ENCODE peak calls at places on chromosomes 1 and 21, in six cellular contexts. One of them, this sample, is unnamed.

GRCh38 chr1:50973875-50974617 is 4.0 kb downstream of the CDKN2C start:
- DNase-seq in esophagus squamous epithelium: no peak
- DNase-seq in stomach: no peak
- DNase-seq in psoas muscle: no peak
- DNase-seq in tibial nerve: no peak
- DNase-seq in heart right ventricle: no peak
- DNase-seq in this sample: no peak

GRCh38 chr1:11568687-11569086 is 85.5 kb downstream of the FBXO2 start:
- DNase-seq in stomach: no peak
- DNase-seq in tibial nerve: no peak
- DNase-seq in esophagus squamous epithelium: no peak
- DNase-seq in psoas muscle: no peak
- DNase-seq in heart right ventricle: no peak
- DNase-seq in this sample: no peak

GRCh38 chr1:32894019-32894600 is 7.1 kb downstream of the TMEM54 start:
- DNase-seq in esophagus squamous epithelium: no peak
- DNase-seq in tibial nerve: no peak
- DNase-seq in stomach: no peak
- DNase-seq in heart right ventricle: no peak
- DNase-seq in psoas muscle: no peak
- DNase-seq in this sample: no peak

GRCh38 chr1:24301395-24302175 is 17.6 kb upstream of the GRHL3 start:
- DNase-seq in tibial nerve: no peak
- DNase-seq in esophagus squamous epithelium: no peak
- DNase-seq in heart right ventricle: no peak
- DNase-seq in psoas muscle: no peak
- DNase-seq in stomach: no peak
- DNase-seq in this sample: no peak

GRCh38 chr21:45405819-45406762 is 1.1 kb downstream of the COL18A1 start:
- DNase-seq in tibial nerve: no peak
- DNase-seq in psoas muscle: peak
- DNase-seq in heart right ventricle: no peak
- DNase-seq in stomach: no peak
- DNase-seq in esophagus squamous epithelium: no peak
- DNase-seq in this sample: no peak

GRCh38 chr1:208167229-208167869 is 76.8 kb downstream of the PLXNA2 start:
- DNase-seq in psoas muscle: no peak
- DNase-seq in esophagus squamous epithelium: no peak
- DNase-seq in stomach: no peak
- DNase-seq in heart right ventricle: no peak
- DNase-seq in tibial nerve: no peak
- DNase-seq in this sample: no peak

GRCh38 chr1:32454726-32455125 is 10.1 kb upstream of the ZBTB8B start:
- DNase-seq in heart right ventricle: peak
- DNase-seq in esophagus squamous epithelium: no peak
- DNase-seq in stomach: no peak
- DNase-seq in psoas muscle: no peak
- DNase-seq in tibial nerve: no peak
- DNase-seq in this sample: no peak

GRCh38 chr1:109248797-109249629 is at the start of gene CELSR2:
- DNase-seq in esophagus squamous epithelium: no peak
- DNase-seq in tibial nerve: no peak
- DNase-seq in psoas muscle: peak
- DNase-seq in heart right ventricle: no peak
- DNase-seq in stomach: peak
- DNase-seq in this sample: no peak

GRCh38 chr1:233060595-233060994 is 110.2 kb downstream of the NTPCR start:
- DNase-seq in stomach: no peak
- DNase-seq in esophagus squamous epithelium: no peak
- DNase-seq in tibial nerve: no peak
- DNase-seq in heart right ventricle: no peak
- DNase-seq in psoas muscle: no peak
- DNase-seq in this sample: no peak

GRCh38 chr1:246907472-246907871 is 24.3 kb downstream of the AHCTF1 start:
- DNase-seq in psoas muscle: no peak
- DNase-seq in esophagus squamous epithelium: no peak
- DNase-seq in heart right ventricle: peak
- DNase-seq in stomach: no peak
- DNase-seq in tibial nerve: peak
- DNase-seq in this sample: no peak

GRCh38 chr1:184390889-184391288 is 4.1 kb downstream of the C1orf21 start:
- DNase-seq in stomach: no peak
- DNase-seq in tibial nerve: no peak
- DNase-seq in heart right ventricle: no peak
- DNase-seq in psoas muscle: no peak
- DNase-seq in esophagus squamous epithelium: no peak
- DNase-seq in this sample: no peak

GRCh38 chr1:95384570-95384969 is 150.6 kb downstream of the RWDD3 start:
- DNase-seq in esophagus squamous epithelium: no peak
- DNase-seq in psoas muscle: no peak
- DNase-seq in heart right ventricle: peak
- DNase-seq in tibial nerve: no peak
- DNase-seq in stomach: no peak
- DNase-seq in this sample: no peak

GRCh38 chr1:243848165-243849088 is 1.6 kb downstream of the AKT3 start:
- DNase-seq in heart right ventricle: no peak
- DNase-seq in stomach: no peak
- DNase-seq in tibial nerve: no peak
- DNase-seq in esophagus squamous epithelium: no peak
- DNase-seq in psoas muscle: no peak
- DNase-seq in this sample: no peak

GRCh38 chr1:27517907-27518718 is 28.1 kb upstream of the WASF2 start:
- DNase-seq in esophagus squamous epithelium: no peak
- DNase-seq in tibial nerve: no peak
- DNase-seq in heart right ventricle: no peak
- DNase-seq in psoas muscle: no peak
- DNase-seq in stomach: peak
- DNase-seq in this sample: no peak

GRCh38 chr21:40706161-40706560 is 140.8 kb downstream of the DSCAM start:
- DNase-seq in stomach: no peak
- DNase-seq in heart right ventricle: no peak
- DNase-seq in psoas muscle: no peak
- DNase-seq in esophagus squamous epithelium: no peak
- DNase-seq in tibial nerve: no peak
- DNase-seq in this sample: no peak

GRCh38 chr1:119771016-119771415 is 2.3 kb upstream of the HMGCS2 start:
- DNase-seq in heart right ventricle: no peak
- DNase-seq in tibial nerve: no peak
- DNase-seq in psoas muscle: no peak
- DNase-seq in esophagus squamous epithelium: no peak
- DNase-seq in stomach: no peak
- DNase-seq in this sample: no peak

GRCh38 chr1:217911908-217912307 is 280.8 kb downstream of the SPATA17 start:
- DNase-seq in stomach: no peak
- DNase-seq in esophagus squamous epithelium: no peak
- DNase-seq in tibial nerve: no peak
- DNase-seq in psoas muscle: no peak
- DNase-seq in heart right ventricle: no peak
- DNase-seq in this sample: no peak

GRCh38 chr1:76764638-76765572 is 102.4 kb upstream of the ST6GALNAC5 start:
- DNase-seq in tibial nerve: no peak
- DNase-seq in stomach: no peak
- DNase-seq in heart right ventricle: peak
- DNase-seq in esophagus squamous epithelium: no peak
- DNase-seq in psoas muscle: peak
- DNase-seq in this sample: no peak

GRCh38 chr1:22625262-22625925 is 11.0 kb upstream of the C1QA start:
- DNase-seq in tibial nerve: no peak
- DNase-seq in psoas muscle: no peak
- DNase-seq in heart right ventricle: no peak
- DNase-seq in esophagus squamous epithelium: no peak
- DNase-seq in stomach: no peak
- DNase-seq in this sample: no peak

GRCh38 chr21:27423906-27424595 is 457.2 kb upstream of the ADAMTS5 start:
- DNase-seq in stomach: no peak
- DNase-seq in esophagus squamous epithelium: no peak
- DNase-seq in tibial nerve: no peak
- DNase-seq in psoas muscle: no peak
- DNase-seq in heart right ventricle: no peak
- DNase-seq in this sample: no peak

GRCh38 chr1:1040004-1040991 is 20.4 kb downstream of the AGRN start:
- DNase-seq in esophagus squamous epithelium: no peak
- DNase-seq in tibial nerve: peak
- DNase-seq in heart right ventricle: peak
- DNase-seq in stomach: peak
- DNase-seq in psoas muscle: peak
- DNase-seq in this sample: peak

GRCh38 chr1:118143828-118144227 is 41.2 kb downstream of the SPAG17 start:
- DNase-seq in tibial nerve: no peak
- DNase-seq in heart right ventricle: no peak
- DNase-seq in stomach: no peak
- DNase-seq in esophagus squamous epithelium: no peak
- DNase-seq in psoas muscle: no peak
- DNase-seq in this sample: no peak

GRCh38 chr1:44436401-44437394 is 31.6 kb downstream of the RNF220 start:
- DNase-seq in tibial nerve: no peak
- DNase-seq in psoas muscle: no peak
- DNase-seq in heart right ventricle: no peak
- DNase-seq in esophagus squamous epithelium: no peak
- DNase-seq in stomach: no peak
- DNase-seq in this sample: no peak

DNA sequence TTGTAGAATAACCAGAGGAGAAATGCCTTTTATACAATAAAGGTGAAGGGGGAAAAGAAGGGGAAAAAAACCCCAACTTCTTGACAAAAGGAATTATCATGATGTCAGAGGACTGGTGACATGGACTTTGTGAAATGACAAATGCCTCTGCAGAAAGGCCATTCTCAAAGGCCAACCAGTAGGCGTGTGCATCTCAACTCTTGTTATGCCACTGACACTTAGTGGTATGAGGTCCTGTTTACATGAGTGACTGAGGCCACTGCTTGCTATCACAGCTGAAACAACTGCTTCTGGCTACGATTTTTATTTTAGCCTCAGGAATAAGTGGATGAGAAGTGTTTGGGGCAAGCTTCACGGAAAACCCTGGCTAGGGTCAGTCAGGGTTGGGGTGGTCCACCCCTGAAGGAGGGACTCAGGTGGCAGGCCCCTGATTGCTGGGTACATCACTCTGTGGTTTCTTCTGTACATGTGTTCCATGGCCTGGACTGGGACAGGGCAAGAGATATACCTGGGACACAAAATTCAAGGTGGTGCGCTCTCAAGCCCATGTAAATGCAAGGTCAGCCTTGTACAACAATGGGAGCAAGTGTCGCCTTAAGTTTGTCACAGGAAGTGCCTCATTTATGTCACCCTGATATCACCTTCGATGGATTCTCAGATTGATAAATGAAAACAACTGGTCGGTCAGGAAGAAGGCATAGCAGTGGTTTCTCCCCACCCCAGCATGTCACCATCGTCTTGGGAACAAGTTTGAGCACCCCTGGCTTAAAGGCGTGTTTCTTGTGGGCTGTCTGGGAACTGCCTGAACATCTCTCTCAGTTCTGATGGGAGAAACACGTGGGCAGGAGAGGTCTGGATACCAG is 12.3 kb downstream of the RUNX1 start:
- DNase-seq in stomach: no peak
- DNase-seq in heart right ventricle: no peak
- DNase-seq in psoas muscle: no peak
- DNase-seq in esophagus squamous epithelium: no peak
- DNase-seq in tibial nerve: no peak
- DNase-seq in this sample: peak
- H3K27ac ChIP-seq in stomach: peak
- H3K27ac ChIP-seq in heart right ventricle: no peak
- H3K27ac ChIP-seq in psoas muscle: no peak
- H3K27ac ChIP-seq in esophagus squamous epithelium: peak
- H3K27ac ChIP-seq in tibial nerve: no peak
- H3K27ac ChIP-seq in this sample: no peak

DNA sequence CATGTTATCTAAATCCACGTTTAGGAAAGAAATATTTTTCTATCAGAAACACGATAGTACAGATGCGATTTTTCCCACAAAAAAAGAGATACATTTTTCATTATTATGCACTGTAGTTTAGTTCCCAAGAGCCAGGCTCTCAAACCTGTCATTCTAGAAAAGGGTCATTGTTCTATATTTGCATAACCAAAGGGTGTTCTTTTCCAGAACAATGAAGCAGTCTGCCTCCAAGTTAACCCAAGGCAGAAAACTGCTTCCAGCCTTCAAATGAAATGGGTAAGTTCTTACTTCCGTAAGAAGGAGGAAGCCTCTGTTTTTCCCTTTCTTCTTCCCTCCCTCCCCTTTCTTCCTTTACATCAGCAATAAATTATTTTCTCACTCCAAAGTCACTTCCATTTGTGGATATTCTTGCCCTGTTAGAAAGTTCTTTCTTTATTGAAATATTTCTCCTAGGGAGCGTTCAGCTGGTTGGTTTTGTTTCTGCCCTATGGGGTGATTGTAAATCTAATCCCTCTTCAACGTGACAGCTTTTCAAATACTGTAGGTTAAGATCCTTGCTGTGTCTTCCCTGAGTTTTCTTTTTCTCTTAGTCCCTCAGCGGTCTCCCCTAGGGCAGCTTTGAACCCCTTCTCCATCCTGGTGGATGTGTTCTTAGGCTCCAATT is 77.3 kb upstream of the PTGFRN start:
- DNase-seq in heart right ventricle: no peak
- DNase-seq in psoas muscle: no peak
- DNase-seq in esophagus squamous epithelium: no peak
- DNase-seq in stomach: no peak
- DNase-seq in tibial nerve: no peak
- DNase-seq in this sample: no peak
- H3K4me3 ChIP-seq in heart right ventricle: no peak
- H3K4me3 ChIP-seq in psoas muscle: no peak
- H3K4me3 ChIP-seq in esophagus squamous epithelium: no peak
- H3K4me3 ChIP-seq in stomach: no peak
- H3K4me3 ChIP-seq in tibial nerve: no peak
- H3K4me3 ChIP-seq in this sample: no peak

GRCh38 chr1:225532240-225532944 is 104.6 kb upstream of the LBR start:
- DNase-seq in stomach: no peak
- DNase-seq in tibial nerve: no peak
- DNase-seq in esophagus squamous epithelium: no peak
- DNase-seq in psoas muscle: no peak
- DNase-seq in heart right ventricle: no peak
- DNase-seq in this sample: no peak
- H3K27ac ChIP-seq in stomach: no peak
- H3K27ac ChIP-seq in tibial nerve: no peak
- H3K27ac ChIP-seq in esophagus squamous epithelium: no peak
- H3K27ac ChIP-seq in psoas muscle: no peak
- H3K27ac ChIP-seq in heart right ventricle: no peak
- H3K27ac ChIP-seq in this sample: no peak

GRCh38 chr1:6970256-6970655 is 185.0 kb downstream of the CAMTA1 start:
- DNase-seq in tibial nerve: no peak
- DNase-seq in heart right ventricle: no peak
- DNase-seq in psoas muscle: no peak
- DNase-seq in stomach: no peak
- DNase-seq in esophagus squamous epithelium: no peak
- DNase-seq in this sample: no peak

GRCh38 chr1:6971699-6972098 is 186.4 kb downstream of the CAMTA1 start:
- DNase-seq in stomach: no peak
- DNase-seq in heart right ventricle: no peak
- DNase-seq in tibial nerve: no peak
- DNase-seq in psoas muscle: no peak
- DNase-seq in esophagus squamous epithelium: no peak
- DNase-seq in this sample: no peak

GRCh38 chr1:6972390-6972789 is 187.1 kb downstream of the CAMTA1 start:
- DNase-seq in tibial nerve: no peak
- DNase-seq in heart right ventricle: no peak
- DNase-seq in stomach: no peak
- DNase-seq in esophagus squamous epithelium: no peak
- DNase-seq in psoas muscle: no peak
- DNase-seq in this sample: no peak

GRCh38 chr1:6969762-6970161 is 184.5 kb downstream of the CAMTA1 start:
- DNase-seq in tibial nerve: no peak
- DNase-seq in stomach: no peak
- DNase-seq in psoas muscle: no peak
- DNase-seq in esophagus squamous epithelium: no peak
- DNase-seq in heart right ventricle: no peak
- DNase-seq in this sample: no peak

GRCh38 chr1:6971048-6971447 is 185.8 kb downstream of the CAMTA1 start:
- DNase-seq in psoas muscle: no peak
- DNase-seq in stomach: no peak
- DNase-seq in heart right ventricle: no peak
- DNase-seq in tibial nerve: no peak
- DNase-seq in esophagus squamous epithelium: no peak
- DNase-seq in this sample: no peak
- H3K4me3 ChIP-seq in psoas muscle: no peak
- H3K4me3 ChIP-seq in stomach: no peak
- H3K4me3 ChIP-seq in heart right ventricle: no peak
- H3K4me3 ChIP-seq in tibial nerve: no peak
- H3K4me3 ChIP-seq in esophagus squamous epithelium: no peak
- H3K4me3 ChIP-seq in this sample: no peak

This sample was measured in right atrium auricular region.